ENCODE peak calls at places on chromosome 5, in ten cellular contexts. F is hepatic stellate cell; R is RCC 7860; A is activated effector memory CD4-positive, alpha-beta T cell treated with anti-CD3 and anti-CD28 coated beads, Interleukin-2, amount 50 U/mL, for 16 hours; Q is lung; C is activated T-cell treated with anti-CD3 and anti-CD28 coated beads, Interleukin-2, amount 50 U/mL, for 72 hours; D is H7; T is posterior cingulate gyrus; W is NCI-H1105 treated with DMSO at 0.1 percent for 48 hours; E is activated CD4-positive, alpha-beta T cell treated with anti-CD3 and anti-CD28 coated beads for 36 hours. U is an unnamed sample.

GRCh38 chr5:58871648-58872242 is 288.9 kb downstream of the RAB3C start:
- DNase-seq in F (no peak), R (peak), A (no peak), Q (no peak), C (peak), D (no peak), T (no peak), W (peak), E (peak), U (no peak)

GRCh38 chr5:78497573-78498533 is 137.4 kb downstream of the SCAMP1 start:
- DNase-seq in F (no peak), R (no peak), A (no peak), Q (no peak), C (no peak), D (no peak), T (no peak), W (no peak), E (no peak), U (no peak)

GRCh38 chr5:56561-57290 is 35.2 kb upstream of the PLEKHG4B start:
- DNase-seq in F (no peak), R (no peak), A (no peak), Q (peak), C (no peak), D (peak), T (no peak), W (no peak), E (peak), U (no peak)

GRCh38 chr5:150077996-150078801 is 8.2 kb downstream of the CSF1R start:
- DNase-seq in F (no peak), R (no peak), A (no peak), Q (no peak), C (no peak), D (peak), T (no peak), W (no peak), E (no peak), U (peak)

GRCh38 chr5:160774646-160775313 is 77.2 kb downstream of the ATP10B start:
- DNase-seq in F (no peak), R (no peak), A (no peak), Q (no peak), C (no peak), D (peak), T (peak), W (no peak), E (no peak), U (no peak)

GRCh38 chr5:54531536-54531935 is 14.0 kb downstream of the SNX18 start:
- DNase-seq in F (no peak), R (no peak), A (no peak), Q (no peak), C (no peak), D (no peak), T (no peak), W (no peak), E (no peak), U (no peak)

GRCh38 chr5:148070621-148071020 is 6.8 kb downstream of the SPINK5 start:
- DNase-seq in F (no peak), R (no peak), A (no peak), Q (no peak), C (no peak), D (no peak), T (no peak), W (no peak), E (no peak), U (no peak)

GRCh38 chr5:72658161-72658560 is 151.0 kb upstream of the ZNF366 start:
- DNase-seq in F (no peak), R (no peak), A (no peak), Q (no peak), C (no peak), D (no peak), T (no peak), W (no peak), E (no peak), U (no peak)

GRCh38 chr5:73338201-73339126 is 110.1 kb downstream of the FOXD1 start:
- DNase-seq in F (peak), R (no peak), A (no peak), Q (no peak), C (no peak), D (peak), T (no peak), W (no peak), E (no peak), U (no peak)

GRCh38 chr5:132822650-132823480 is 7.6 kb downstream of the SHROOM1 start:
- DNase-seq in F (no peak), R (no peak), A (no peak), Q (no peak), C (no peak), D (peak), T (no peak), W (no peak), E (peak), U (no peak)

GRCh38 chr5:27172708-27173107 is 134.3 kb upstream of the CDH9 start:
- DNase-seq in F (no peak), R (no peak), A (no peak), Q (no peak), C (no peak), D (no peak), T (no peak), W (no peak), E (no peak), U (no peak)

GRCh38 chr5:85311536-85311935 is 926.9 kb upstream of the EDIL3 start:
- DNase-seq in F (no peak), R (no peak), A (no peak), Q (no peak), C (no peak), D (no peak), T (no peak), W (no peak), E (no peak), U (no peak)

U was measured in ureter.